ENCODE peak calls at places on chromosomes 11 and 22, in five cellular contexts. T is A549, W is GM12865, J is stomach, O is GM13977. F is an unnamed sample.

GRCh38 chr11:35359321-35360058 is 59.9 kb downstream of the SLC1A2 start:
- DNase-seq in T (no peak), W (no peak), J (no peak), O (no peak), F (no peak)

GRCh38 chr22:36068776-36069344 is 40.2 kb upstream of the RBFOX2 start:
- DNase-seq in T (no peak), W (no peak), J (no peak), O (no peak), F (no peak)

GRCh38 chr11:2361565-2361964 is 15.5 kb upstream of the CD81 start:
- DNase-seq in T (no peak), W (no peak), J (no peak), O (no peak), F (no peak)

GRCh38 chr11:6214530-6214929 is 9.2 kb downstream of the C11orf42 start:
- DNase-seq in T (no peak), W (no peak), J (no peak), O (no peak), F (no peak)

GRCh38 chr11:86942212-86942611 is 13.0 kb downstream of the FZD4 start:
- DNase-seq in T (no peak), W (no peak), J (no peak), O (no peak), F (no peak)

GRCh38 chr22:33450756-33451155 is 392.6 kb upstream of the SYN3 start:
- DNase-seq in T (no peak), W (no peak), J (no peak), O (no peak), F (no peak)

GRCh38 chr11:126347751-126348628 is 7.5 kb upstream of the ST3GAL4 start:
- DNase-seq in T (no peak), W (no peak), J (no peak), O (no peak), F (peak; percentile 37)

GRCh38 chr22:24482586-24482985 is 12.5 kb upstream of the UPB1 start:
- DNase-seq in T (no peak), W (no peak), J (no peak), O (no peak), F (no peak)

GRCh38 chr11:76151561-76152085 is 54.7 kb downstream of the WNT11 start:
- DNase-seq in T (no peak), W (no peak), J (no peak), O (peak; percentile 26), F (peak; percentile 65)

GRCh38 chr11:232783-233565 is 3.2 kb downstream of the SIRT3 start:
- DNase-seq in T (no peak), W (no peak), J (no peak), O (no peak), F (no peak)

GRCh38 chr11:2265854-2266585 is 4.4 kb downstream of the ASCL2 start:
- DNase-seq in T (no peak), W (no peak), J (peak; percentile 10), O (no peak), F (peak; percentile 16)

GRCh38 chr11:2442554-2442953 is 1.8 kb downstream of the TRPM5 start:
- DNase-seq in T (no peak), W (no peak), J (no peak), O (no peak), F (peak; percentile 19)

GRCh38 chr22:45285431-45286058 is 796 bp downstream of the UPK3A start:
- DNase-seq in T (no peak), W (no peak), J (no peak), O (no peak), F (no peak)

GRCh38 chr22:41523464-41524221 is 20.6 kb downstream of the POLR3H start:
- DNase-seq in T (no peak), W (no peak), J (peak; percentile 36), O (no peak), F (no peak)

GRCh38 chr22:37212174-37212906 is at the start of gene SSTR3:
- DNase-seq in T (no peak), W (no peak), J (no peak), O (no peak), F (no peak)

GRCh38 chr22:36687516-36687915 is 16.0 kb downstream of the CACNG2 start:
- DNase-seq in T (no peak), W (no peak), J (no peak), O (no peak), F (no peak)

GRCh38 chr22:32534252-32535215 is 59.9 kb downstream of the FBXO7 start:
- DNase-seq in T (no peak), W (no peak), J (peak; percentile 34), O (no peak), F (no peak)

GRCh38 chr11:15123849-15124248 is 9.1 kb downstream of the INSC start:
- DNase-seq in T (peak; percentile 4), W (no peak), J (no peak), O (no peak), F (no peak)

GRCh38 chr11:130071211-130071712 is 1.6 kb downstream of the APLP2 start:
- DNase-seq in T (peak; percentile 5), W (no peak), J (no peak), O (no peak), F (no peak)

GRCh38 chr11:123196060-123196714 is 1.1 kb upstream of the CLMP start:
- DNase-seq in T (no peak), W (no peak), J (no peak), O (no peak), F (no peak)

GRCh38 chr11:24386551-24387404 is 110.1 kb upstream of the LUZP2 start:
- DNase-seq in T (no peak), W (peak; percentile 0), J (no peak), O (no peak), F (no peak)

GRCh38 chr11:8813658-8814057 is 97.3 kb upstream of the AKIP1 start:
- DNase-seq in T (peak; percentile 90), W (peak; percentile 87), J (peak; percentile 71), O (peak; percentile 87), F (peak; percentile 70)

GRCh38 chr11:100752371-100753073 is 65.4 kb downstream of the ARHGAP42 start:
- DNase-seq in T (no peak), W (no peak), J (no peak), O (no peak), F (no peak)

GRCh38 chr11:133956650-133957633 is at the start of gene IGSF9B:
- DNase-seq in T (peak; percentile 92), W (peak; percentile 87), J (peak; percentile 89), O (peak; percentile 99), F (peak; percentile 91)

GRCh38 chr22:47173535-47174021 is 411.1 kb downstream of the TBC1D22A start:
- DNase-seq in T (no peak), W (no peak), J (no peak), O (no peak), F (no peak)

GRCh38 chr11:126664643-126665042 is 309.2 kb downstream of the ST3GAL4 start:
- DNase-seq in T (no peak), W (no peak), J (no peak), O (no peak), F (no peak)

GRCh38 chr22:31603081-31603525 is 58.9 kb downstream of the PISD start:
- DNase-seq in T (no peak), W (no peak), J (no peak), O (no peak), F (no peak)

GRCh38 chr11:88383446-88383845 is 45.9 kb upstream of the CTSC start:
- DNase-seq in T (no peak), W (peak; percentile 64), J (no peak), O (no peak), F (no peak)

GRCh38 chr11:11667056-11667455 is 45.3 kb upstream of the GALNT18 start:
- DNase-seq in T (no peak), W (no peak), J (no peak), O (no peak), F (no peak)
- TF ChIP-seq CTCF in T (no peak), W (no peak), J (no peak), O (peak; percentile 11), F (no peak)

DNA sequence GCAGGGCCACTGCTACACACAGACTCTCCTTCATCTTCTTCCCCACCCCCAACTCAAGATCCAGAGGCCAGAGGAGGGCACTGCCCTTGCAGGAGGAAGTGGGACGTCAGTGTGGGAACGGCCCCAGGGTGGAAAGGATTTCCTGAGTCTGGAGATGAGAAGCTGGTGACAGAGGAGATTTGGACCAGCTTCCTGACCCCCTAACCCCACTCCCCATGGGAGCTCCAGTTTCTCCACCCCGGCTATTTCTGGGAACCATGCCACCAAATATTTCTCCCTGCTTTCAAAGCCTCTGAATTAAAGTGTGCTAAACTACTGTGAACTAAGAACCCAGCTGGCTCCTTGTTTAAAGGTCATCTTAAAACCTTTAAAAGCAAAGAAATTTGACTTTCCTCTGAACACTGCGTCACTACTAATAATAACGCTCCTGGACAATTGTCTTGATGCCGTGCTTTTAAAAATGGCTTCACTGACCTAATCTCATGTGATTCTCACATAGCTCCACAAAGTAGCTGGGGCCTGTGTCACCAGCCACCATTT is 46.6 kb downstream of the CWC15 start:
- DNase-seq in T (no peak), W (no peak), J (peak; percentile 33), O (no peak), F (peak; percentile 49)
- TF ChIP-seq CTCF in T (no peak), W (no peak), J (no peak), O (no peak), F (no peak)

DNA sequence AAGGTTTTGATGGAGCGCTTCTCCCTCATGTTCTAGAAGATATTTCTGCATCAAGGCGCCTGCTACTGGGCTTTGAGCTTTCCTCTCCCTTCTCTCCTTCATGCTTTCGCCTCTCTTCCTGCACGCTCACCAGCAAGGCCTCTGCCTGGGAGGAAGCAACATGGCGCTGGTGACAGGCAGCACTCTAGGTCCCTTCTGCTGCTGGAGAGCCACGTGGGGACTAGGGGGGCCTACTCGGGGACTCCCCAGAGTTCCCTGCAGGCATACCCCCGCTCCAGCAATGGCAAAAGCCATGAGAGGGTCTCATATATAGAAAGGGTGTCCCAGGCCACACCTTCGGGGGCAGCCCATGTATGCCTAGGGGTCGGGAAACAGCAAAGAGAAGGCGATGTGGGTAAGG is 49.7 kb downstream of the GRIK4 start:
- DNase-seq in T (no peak), W (no peak), J (no peak), O (no peak), F (no peak)
- TF ChIP-seq CTCF in T (no peak), W (no peak), J (no peak), O (no peak), F (no peak)

GRCh38 chr11:115552151-115552550 is 47.9 kb upstream of the CADM1 start:
- DNase-seq in T (no peak), W (no peak), J (no peak), O (no peak), F (no peak)
- TF ChIP-seq CTCF in T (no peak), W (no peak), J (no peak), O (no peak), F (no peak)

GRCh38 chr11:74487875-74488274 is 5.6 kb downstream of the LIPT2 start:
- DNase-seq in T (no peak), W (peak; percentile 47), J (no peak), O (no peak), F (no peak)
- TF ChIP-seq CTCF in T (peak; percentile 30), W (peak; percentile 23), J (no peak), O (peak; percentile 13), F (no peak)

DNA sequence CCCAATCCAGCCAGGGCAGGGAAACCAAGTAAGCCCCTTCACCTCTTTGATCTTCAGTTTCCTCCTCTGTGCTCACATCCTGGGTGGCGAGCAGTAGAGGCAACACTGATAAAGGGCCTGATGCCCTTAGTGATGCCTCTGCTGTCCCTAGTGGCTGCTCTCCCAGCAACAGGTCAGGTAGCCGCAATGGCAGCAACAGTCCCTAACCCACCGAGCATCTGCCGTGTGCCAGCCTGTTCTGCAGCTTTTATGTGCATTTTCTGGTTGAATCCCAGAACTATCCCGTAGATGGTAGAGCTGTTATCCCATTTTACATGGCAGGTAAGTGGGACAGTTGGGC is 5.2 kb downstream of the SCYL1 start:
- DNase-seq in T (no peak), W (no peak), J (no peak), O (no peak), F (no peak)
- TF ChIP-seq CTCF in T (no peak), W (peak; percentile 27), J (no peak), O (peak; percentile 17), F (no peak)

GRCh38 chr11:119483341-119483880 is 60.4 kb upstream of the THY1 start:
- DNase-seq in T (no peak), W (no peak), J (peak; percentile 15), O (no peak), F (no peak)
- TF ChIP-seq CTCF in T (no peak), W (no peak), J (no peak), O (no peak), F (no peak)